ENCODE peak calls at places on chromosomes 5 and 9, in five cellular contexts. Y, V, Q, M and U are unnamed samples.

GRCh38 chr5:139964994-139965565 is 78.0 kb downstream of the NRG2 start:
- DNase-seq in V (no peak), M (no peak), Y (no peak), Q (no peak), U (no peak)

GRCh38 chr9:4530375-4530774 is 40.1 kb downstream of the SLC1A1 start:
- DNase-seq in Q (peak), V (no peak), M (no peak), Y (no peak), U (no peak)

GRCh38 chr5:149745-150450 is 41.4 kb upstream of the LRRC14B start:
- DNase-seq in M (no peak), V (no peak), Y (no peak), Q (peak), U (no peak)

GRCh38 chr9:36878161-36878560 is 155.9 kb downstream of the PAX5 start:
- DNase-seq in Q (no peak), Y (no peak), M (no peak), V (peak), U (no peak)

GRCh38 chr5:91419571-91420537 is 36.7 kb upstream of the ARRDC3 start:
- DNase-seq in M (peak), V (no peak), Y (peak), Q (no peak), U (peak)

GRCh38 chr5:180688326-180689070 is 39.1 kb upstream of the FLT4 start:
- DNase-seq in Y (no peak), Q (no peak), M (no peak), V (no peak), U (no peak)

GRCh38 chr5:176895829-176896228 is 3.3 kb downstream of the HK3 start:
- DNase-seq in V (no peak), Q (no peak), M (no peak), Y (no peak), U (no peak)

GRCh38 chr9:127262621-127263020 is 2.0 kb upstream of the GARNL3 start:
- DNase-seq in V (no peak), Y (no peak), M (no peak), Q (no peak), U (no peak)

GRCh38 chr5:151924564-151925395 is at the start of gene GLRA1:
- DNase-seq in M (no peak), Q (no peak), V (peak), Y (no peak), U (no peak)

GRCh38 chr9:133525677-133526076 is 918 bp upstream of the MYMK start:
- DNase-seq in Q (no peak), M (no peak), V (no peak), Y (no peak), U (no peak)

GRCh38 chr5:91311697-91312501 is 71.2 kb downstream of the ARRDC3 start:
- DNase-seq in M (no peak), Q (peak), V (no peak), Y (no peak), U (peak)

GRCh38 chr5:14187660-14188059 is 44.5 kb downstream of the TRIO start:
- DNase-seq in Q (no peak), V (no peak), Y (no peak), M (no peak), U (no peak)